ENCODE peak calls at places on chromosomes 2 and 18, in five cellular contexts. D is MCF 10A; G is astrocyte; C is K562; S is stimulated activated CD8-positive, alpha-beta memory T cell treated with anti-CD3 and anti-CD28 coated beads, Interleukin-2, amount 100 ng/mL, for 1 hour. I is an unnamed sample.

GRCh38 chr2:113255140-113256070 is 23.3 kb downstream of the PAX8 start:
- DNase-seq in D (no peak), G (peak), C (no peak), S (no peak), I (no peak)

GRCh38 chr2:69143726-69144360 is 130.9 kb downstream of the ANTXR1 start:
- DNase-seq in D (peak), G (no peak), C (no peak), S (no peak), I (no peak)

GRCh38 chr2:196983934-196984333 is 57.4 kb upstream of the PGAP1 start:
- DNase-seq in D (peak), G (no peak), C (no peak), S (no peak), I (no peak)

GRCh38 chr2:128552141-128552805 is 233.6 kb upstream of the HS6ST1 start:
- DNase-seq in D (no peak), G (no peak), C (no peak), S (no peak), I (no peak)

GRCh38 chr2:126674075-126674744 is 18.3 kb downstream of the GYPC start:
- DNase-seq in D (no peak), G (no peak), C (peak), S (no peak), I (no peak)

GRCh38 chr2:102063948-102064678 is 72.4 kb downstream of the IL1R2 start:
- DNase-seq in D (peak), G (peak), C (peak), S (no peak), I (peak)

GRCh38 chr2:159684796-159685195 is 27.5 kb upstream of the MARCHF7 start:
- DNase-seq in D (peak), G (peak), C (no peak), S (no peak), I (no peak)

GRCh38 chr2:112793449-112793978 is 9.2 kb upstream of the IL1A start:
- DNase-seq in D (no peak), G (peak), C (no peak), S (no peak), I (no peak)

GRCh38 chr18:55863876-55864275 is 275.9 kb upstream of the TCF4 start:
- DNase-seq in D (no peak), G (peak), C (no peak), S (no peak), I (peak)

GRCh38 chr2:40037303-40037702 is 258.2 kb upstream of the THUMPD2 start:
- DNase-seq in D (no peak), G (no peak), C (no peak), S (no peak), I (no peak)

GRCh38 chr2:127577973-127578372 is 42.5 kb downstream of the MYO7B start:
- DNase-seq in D (no peak), G (no peak), C (no peak), S (no peak), I (no peak)

GRCh38 chr2:99297990-99298389 is 3.0 kb downstream of the LYG1 start:
- DNase-seq in D (peak), G (no peak), C (no peak), S (no peak), I (no peak)

GRCh38 chr2:68739261-68740183 is 4.9 kb downstream of the ARHGAP25 start:
- DNase-seq in D (no peak), G (no peak), C (no peak), S (no peak), I (no peak)

GRCh38 chr2:64402876-64403275 is 51.1 kb upstream of the LGALSL start:
- DNase-seq in D (peak), G (no peak), C (peak), S (no peak), I (no peak)

GRCh38 chr2:27494284-27494943 is 586 bp downstream of the FNDC4 start:
- DNase-seq in D (peak), G (peak), C (peak), S (no peak), I (no peak)

GRCh38 chr2:241041557-241042158 is 43.2 kb downstream of the SNED1 start:
- DNase-seq in D (no peak), G (no peak), C (no peak), S (no peak), I (no peak)

GRCh38 chr2:70123051-70123828 is 36.0 kb downstream of the PCBP1 start:
- DNase-seq in D (no peak), G (peak), C (peak), S (no peak), I (no peak)

GRCh38 chr18:79069792-79070151 is 578 bp downstream of the ATP9B start:
- DNase-seq in D (no peak), G (no peak), C (no peak), S (no peak), I (no peak)

GRCh38 chr2:49770919-49771318 is 616.6 kb upstream of the FSHR start:
- DNase-seq in D (peak), G (peak), C (no peak), S (no peak), I (no peak)

GRCh38 chr2:50957880-50958279 is 74.1 kb downstream of the NRXN1 start:
- DNase-seq in D (peak), G (peak), C (no peak), S (no peak), I (no peak)